ENCODE peak calls at places on chromosomes 12 and 14, in five cellular contexts. L, C, O, A and B are unnamed samples.

GRCh38 chr12:72647139-72647538 is 375.0 kb downstream of the TRHDE start:
- DNase-seq in L (no peak), C (no peak), O (no peak), A (no peak), B (no peak)

GRCh38 chr14:74299061-74299545 is 3.6 kb downstream of the ABCD4 start:
- DNase-seq in L (no peak), C (peak), O (peak), A (no peak), B (no peak)

GRCh38 chr14:94532462-94532861 is 23.2 kb upstream of the SERPINA12 start:
- DNase-seq in L (no peak), C (no peak), O (no peak), A (no peak), B (no peak)

GRCh38 chr14:55389330-55389729 is 22.3 kb downstream of the ATG14 start:
- DNase-seq in L (no peak), C (no peak), O (no peak), A (no peak), B (no peak)

GRCh38 chr12:106954462-106955376 is 988 bp upstream of the TMEM263 start:
- DNase-seq in L (no peak), C (peak), O (peak), A (peak), B (no peak)

GRCh38 chr12:52627395-52628110 is 9.2 kb upstream of the KRT73 start:
- DNase-seq in L (no peak), C (no peak), O (no peak), A (no peak), B (no peak)

GRCh38 chr14:71155743-71156142 is 248.5 kb downstream of the PCNX1 start:
- DNase-seq in L (no peak), C (no peak), O (no peak), A (no peak), B (no peak)

GRCh38 chr14:38243696-38244250 is 12.1 kb downstream of the CLEC14A start:
- DNase-seq in L (no peak), C (no peak), O (no peak), A (no peak), B (no peak)

GRCh38 chr14:29821665-29822429 is 105.8 kb downstream of the PRKD1 start:
- DNase-seq in L (no peak), C (no peak), O (no peak), A (no peak), B (no peak)

GRCh38 chr12:70443274-70443673 is 77.2 kb downstream of the KCNMB4 start:
- DNase-seq in L (no peak), C (no peak), O (no peak), A (no peak), B (no peak)

GRCh38 chr12:46787496-46788055 is 38.2 kb downstream of the SLC38A4 start:
- DNase-seq in L (no peak), C (no peak), O (no peak), A (no peak), B (no peak)

GRCh38 chr12:68521848-68522502 is 88.7 kb upstream of the RAP1B start:
- DNase-seq in L (no peak), C (no peak), O (no peak), A (no peak), B (no peak)

GRCh38 chr12:18428416-18428815 is 167.1 kb downstream of the PIK3C2G start:
- DNase-seq in L (no peak), C (no peak), O (no peak), A (no peak), B (no peak)

GRCh38 chr14:34742509-34743115 is 28.2 kb upstream of the CFL2 start:
- DNase-seq in L (no peak), C (no peak), O (no peak), A (no peak), B (no peak)

GRCh38 chr14:87461704-87462103 is 531.3 kb downstream of the GALC start:
- DNase-seq in L (no peak), C (no peak), O (no peak), A (no peak), B (no peak)

GRCh38 chr12:54390176-54390667 is 5.7 kb upstream of the ZNF385A start:
- DNase-seq in L (no peak), C (no peak), O (no peak), A (no peak), B (no peak)